ENCODE peak calls at places on chromosomes 4 and X, in seven cellular contexts. D is A549, S is heart left ventricle, E is tibial nerve, J is esophagus muscularis mucosa, W is stomach, F is erythroblast. R is an unnamed sample.

GRCh38 chr4:139833131-139833930 is 167.7 kb downstream of the MGST2 start:
- DNase-seq in F (no peak), D (no peak), S (no peak), J (no peak), W (no peak), E (no peak), R (no peak)

GRCh38 chrX:131837325-131837724 is 185.8 kb upstream of the STK26 start:
- DNase-seq in J (no peak), D (no peak), S (no peak), E (no peak), F (peak; percentile 40), W (no peak), R (no peak)

GRCh38 chrX:150200820-150201287 is 162.3 kb upstream of the MAMLD1 start:
- DNase-seq in W (no peak), S (no peak), E (peak; percentile 18), J (no peak), D (peak; percentile 93), F (peak; percentile 16), R (peak; percentile 82)

GRCh38 chr4:110195561-110196205 is 2.7 kb downstream of the ELOVL6 start:
- DNase-seq in S (no peak), E (no peak), D (no peak), W (no peak), F (no peak), J (no peak), R (no peak)

GRCh38 chr4:74262522-74262921 is 45.7 kb upstream of the EPGN start:
- DNase-seq in W (no peak), J (no peak), E (no peak), D (no peak), S (no peak), F (no peak), R (no peak)

GRCh38 chrX:129613596-129613995 is 41.2 kb downstream of the APLN start:
- DNase-seq in W (no peak), S (no peak), E (no peak), D (no peak), F (no peak), J (no peak), R (no peak)

GRCh38 chr4:5882947-5883346 is 9.9 kb downstream of the CRMP1 start:
- DNase-seq in D (no peak), E (no peak), J (no peak), W (no peak), S (no peak), F (no peak), R (no peak)

GRCh38 chr4:93042746-93043145 is 739.0 kb downstream of the GRID2 start:
- DNase-seq in D (no peak), E (no peak), J (no peak), W (no peak), F (no peak), S (no peak), R (no peak)

GRCh38 chr4:113052379-113052951 is 3.0 kb downstream of the ANK2 start:
- DNase-seq in W (no peak), D (no peak), S (no peak), J (no peak), F (no peak), E (no peak), R (no peak)

GRCh38 chrX:68897546-68897945 is 68.7 kb downstream of the EFNB1 start:
- DNase-seq in E (no peak), D (no peak), F (no peak), S (no peak), J (no peak), W (no peak), R (no peak)

GRCh38 chr4:169615467-169616106 is 3.2 kb upstream of the NEK1 start:
- DNase-seq in W (no peak), E (no peak), S (no peak), D (no peak), F (no peak), J (no peak), R (no peak)

GRCh38 chr4:94500696-94501095 is 49.0 kb downstream of the PDLIM5 start:
- DNase-seq in E (no peak), D (no peak), W (no peak), F (no peak), S (peak; percentile 34), J (no peak), R (no peak)

GRCh38 chrX:63525491-63525890 is 174.4 kb upstream of the SPIN4 start:
- DNase-seq in S (no peak), J (no peak), D (no peak), F (no peak), W (no peak), E (no peak), R (no peak)

GRCh38 chr4:94390804-94391410 is 48.3 kb upstream of the HPGDS start:
- DNase-seq in W (no peak), S (no peak), F (peak; percentile 23), D (no peak), E (no peak), J (no peak), R (no peak)

GRCh38 chrX:13398073-13398823 is 78.4 kb upstream of the ATXN3L start:
- DNase-seq in S (peak; percentile 55), J (no peak), E (no peak), W (peak; percentile 65), F (peak; percentile 1), D (peak; percentile 99), R (peak; percentile 67)

GRCh38 chr4:121597346-121597934 is 99.3 kb downstream of the ANXA5 start:
- DNase-seq in F (no peak), J (no peak), E (no peak), W (no peak), D (no peak), S (no peak), R (no peak)

GRCh38 chrX:41014776-41015175 is 70.5 kb upstream of the USP9X start:
- DNase-seq in J (no peak), F (no peak), E (no peak), W (no peak), D (peak; percentile 56), S (no peak), R (no peak)

GRCh38 chrX:41005445-41005992 is 79.7 kb upstream of the USP9X start:
- DNase-seq in D (no peak), W (no peak), E (no peak), J (no peak), F (peak; percentile 3), S (no peak), R (no peak)

GRCh38 chrX:41009816-41010187 is 75.4 kb upstream of the USP9X start:
- DNase-seq in W (no peak), F (no peak), E (no peak), J (no peak), S (no peak), D (no peak), R (no peak)

DNA sequence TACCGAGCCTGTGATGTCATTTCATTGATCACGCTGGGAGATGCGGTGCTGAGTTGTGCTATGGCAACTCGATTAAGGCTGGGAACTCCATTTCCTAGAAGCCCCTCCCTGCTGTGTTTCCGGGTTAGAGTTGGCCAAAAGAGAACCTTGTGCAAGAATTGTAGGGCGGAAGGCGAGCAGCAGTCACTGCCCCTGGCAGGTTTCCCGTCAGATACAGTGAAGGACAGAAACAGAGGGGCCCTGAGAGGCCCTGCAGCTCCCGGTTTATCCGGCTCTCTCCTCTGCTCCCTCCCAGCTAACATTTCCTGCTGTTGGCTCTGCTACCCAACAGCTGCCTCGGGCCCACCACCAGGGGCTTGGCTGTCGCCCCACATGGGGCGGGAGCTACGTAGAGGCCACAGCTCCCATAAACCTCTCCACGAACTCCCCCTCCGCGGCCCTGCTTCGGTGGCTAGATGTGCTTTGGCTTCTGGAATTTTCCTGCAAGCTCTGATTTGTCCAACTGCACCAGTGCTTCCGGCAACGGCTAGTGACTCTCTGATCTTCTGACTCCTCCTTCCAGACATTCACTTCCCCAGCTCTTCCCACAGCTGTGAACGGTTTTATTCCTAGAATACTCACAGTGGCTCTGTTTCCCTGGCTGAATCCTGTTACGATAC is 74.9 kb upstream of the USP9X start:
- DNase-seq in E (peak; percentile 41), W (peak; percentile 79), S (peak; percentile 86), D (peak; percentile 79), J (peak; percentile 91), F (peak; percentile 95), R (peak; percentile 89)
- TF ChIP-seq POLR2A in E (no peak), W (no peak), S (no peak), D (peak; percentile 27), J (no peak), F (peak; percentile 86), R (peak; percentile 15)

GRCh38 chr4:76611611-76612010 is 176.6 kb downstream of the SHROOM3 start:
- DNase-seq in J (no peak), E (no peak), W (peak; percentile 86), D (peak; percentile 20), S (no peak), F (no peak), R (no peak)
- TF ChIP-seq POLR2A in J (no peak), E (no peak), W (peak; percentile 73), D (no peak), S (no peak), F (no peak), R (no peak)

GRCh38 chr4:40629401-40630334 is at the start of gene RBM47:
- DNase-seq in W (peak; percentile 86), J (no peak), S (peak; percentile 65), D (peak; percentile 76), E (no peak), F (no peak), R (peak; percentile 73)
- TF ChIP-seq POLR2A in W (no peak), J (no peak), S (no peak), D (peak; percentile 47), E (no peak), F (no peak), R (peak; percentile 29)

GRCh38 chr4:184513802-184514120 is 39.4 kb upstream of the IRF2 start:
- DNase-seq in W (no peak), E (no peak), S (no peak), F (no peak), D (no peak), J (no peak), R (no peak)

GRCh38 chr4:184511156-184511555 is 36.8 kb upstream of the IRF2 start:
- DNase-seq in W (no peak), E (no peak), D (no peak), J (peak; percentile 31), F (no peak), S (no peak), R (no peak)

GRCh38 chr4:184515606-184516005 is 41.3 kb upstream of the IRF2 start:
- DNase-seq in F (no peak), S (no peak), E (no peak), D (no peak), W (no peak), J (peak; percentile 55), R (no peak)

GRCh38 chr4:184510431-184510830 is 36.1 kb upstream of the IRF2 start:
- DNase-seq in E (no peak), W (no peak), D (no peak), F (no peak), J (peak; percentile 79), S (no peak), R (no peak)

DNA sequence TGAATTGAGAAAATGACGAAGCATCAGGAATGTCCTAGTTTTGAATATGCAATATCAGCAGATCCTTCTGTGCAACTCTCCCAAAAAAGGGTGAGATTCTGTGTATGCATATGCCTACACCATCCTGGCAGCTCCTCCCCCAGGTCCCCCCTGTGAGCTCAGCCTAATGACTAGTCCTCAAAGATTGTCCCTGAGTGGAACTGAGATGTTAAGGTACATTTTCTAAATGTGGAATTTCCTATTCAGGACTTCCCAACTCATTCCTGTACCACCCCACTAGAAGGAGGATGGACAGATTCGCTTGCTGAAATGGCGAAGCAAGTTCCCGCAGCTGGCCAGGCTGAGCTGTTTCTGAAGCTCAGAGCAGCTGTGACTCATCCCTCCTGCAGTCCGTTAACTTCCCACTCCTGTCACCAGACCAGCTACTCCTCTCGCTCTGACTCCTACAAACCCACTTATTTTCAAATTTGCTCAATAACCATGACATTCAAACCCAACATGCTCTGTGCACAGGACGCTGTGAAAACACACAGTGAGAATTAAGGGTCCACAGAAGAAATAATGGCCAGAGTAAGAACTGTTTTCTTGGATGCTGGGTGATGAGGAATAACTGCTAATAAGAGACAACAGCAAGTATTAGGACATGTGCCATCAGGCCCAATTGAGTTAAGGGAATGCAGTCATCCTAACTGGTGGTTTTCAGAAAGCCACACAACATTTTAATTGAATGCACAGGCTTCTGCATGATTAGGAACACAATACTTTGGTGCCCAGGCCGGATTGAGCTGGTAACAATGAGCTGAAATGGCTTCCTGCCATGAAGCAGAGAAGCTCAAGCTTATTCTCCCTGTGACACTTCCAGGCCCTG is 40.0 kb upstream of the IRF2 start:
- DNase-seq in W (no peak), S (peak; percentile 71), E (no peak), D (peak; percentile 8), F (no peak), J (peak; percentile 93), R (peak; percentile 86)
- TF ChIP-seq POLR2A in W (no peak), S (no peak), E (no peak), D (no peak), F (no peak), J (no peak), R (no peak)

R was measured in sigmoid colon.